ENCODE peak calls at places on chromosomes 13 and 19, in five cellular contexts. One of them, this sample, is unnamed.

GRCh38 chr19:38543807-38544568 is 73.8 kb downstream of the MAP4K1 start:
- DNase-seq in T1000: peak; percentile 60
- DNase-seq in activated CD8-positive, alpha-beta T cell treated with anti-CD3 and anti-CD28 coated beads, Interleukin-2, amount 10 ng/mL, durations not matched to agents 7 days and 5 days: peak; percentile 55
- DNase-seq in T-helper 9 cell: no peak
- DNase-seq in mucosa of descending colon: peak; percentile 41
- DNase-seq in this sample: peak; percentile 50

GRCh38 chr13:33235078-33235477 is 50.5 kb downstream of the STARD13 start:
- DNase-seq in activated CD8-positive, alpha-beta T cell treated with anti-CD3 and anti-CD28 coated beads, Interleukin-2, amount 10 ng/mL, durations not matched to agents 7 days and 5 days: no peak
- DNase-seq in T-helper 9 cell: no peak
- DNase-seq in mucosa of descending colon: no peak
- DNase-seq in T1000: no peak
- DNase-seq in this sample: peak; percentile 49

GRCh38 chr19:1884291-1884718 is 991 bp downstream of the ABHD17A start:
- DNase-seq in T1000: no peak
- DNase-seq in mucosa of descending colon: peak; percentile 52
- DNase-seq in activated CD8-positive, alpha-beta T cell treated with anti-CD3 and anti-CD28 coated beads, Interleukin-2, amount 10 ng/mL, durations not matched to agents 7 days and 5 days: peak; percentile 61
- DNase-seq in T-helper 9 cell: no peak
- DNase-seq in this sample: no peak

GRCh38 chr19:50844296-50844935 is 10.3 kb upstream of the KLK3 start:
- DNase-seq in T1000: no peak
- DNase-seq in activated CD8-positive, alpha-beta T cell treated with anti-CD3 and anti-CD28 coated beads, Interleukin-2, amount 10 ng/mL, durations not matched to agents 7 days and 5 days: no peak
- DNase-seq in mucosa of descending colon: no peak
- DNase-seq in T-helper 9 cell: no peak
- DNase-seq in this sample: no peak

GRCh38 chr19:1062387-1063029 is 4.5 kb upstream of the ARHGAP45 start:
- DNase-seq in T-helper 9 cell: no peak
- DNase-seq in mucosa of descending colon: no peak
- DNase-seq in activated CD8-positive, alpha-beta T cell treated with anti-CD3 and anti-CD28 coated beads, Interleukin-2, amount 10 ng/mL, durations not matched to agents 7 days and 5 days: peak; percentile 56
- DNase-seq in T1000: no peak
- DNase-seq in this sample: no peak

GRCh38 chr13:40996433-40997095 is 22.6 kb downstream of the ELF1 start:
- DNase-seq in T-helper 9 cell: no peak
- DNase-seq in activated CD8-positive, alpha-beta T cell treated with anti-CD3 and anti-CD28 coated beads, Interleukin-2, amount 10 ng/mL, durations not matched to agents 7 days and 5 days: no peak
- DNase-seq in mucosa of descending colon: no peak
- DNase-seq in T1000: no peak
- DNase-seq in this sample: no peak

GRCh38 chr19:737591-738093 is 13.3 kb upstream of the MISP start:
- DNase-seq in mucosa of descending colon: peak; percentile 80
- DNase-seq in T-helper 9 cell: peak; percentile 56
- DNase-seq in activated CD8-positive, alpha-beta T cell treated with anti-CD3 and anti-CD28 coated beads, Interleukin-2, amount 10 ng/mL, durations not matched to agents 7 days and 5 days: peak; percentile 65
- DNase-seq in T1000: no peak
- DNase-seq in this sample: no peak

GRCh38 chr13:55572408-55572807 is 1568.3 kb upstream of the PRR20A start:
- DNase-seq in T1000: no peak
- DNase-seq in T-helper 9 cell: no peak
- DNase-seq in mucosa of descending colon: no peak
- DNase-seq in activated CD8-positive, alpha-beta T cell treated with anti-CD3 and anti-CD28 coated beads, Interleukin-2, amount 10 ng/mL, durations not matched to agents 7 days and 5 days: no peak
- DNase-seq in this sample: no peak

GRCh38 chr19:48341006-48341405 is 15.7 kb downstream of the EMP3 start:
- DNase-seq in T-helper 9 cell: no peak
- DNase-seq in T1000: no peak
- DNase-seq in activated CD8-positive, alpha-beta T cell treated with anti-CD3 and anti-CD28 coated beads, Interleukin-2, amount 10 ng/mL, durations not matched to agents 7 days and 5 days: no peak
- DNase-seq in mucosa of descending colon: no peak
- DNase-seq in this sample: no peak

GRCh38 chr13:110127986-110128511 is 178.9 kb downstream of the COL4A1 start:
- DNase-seq in T1000: no peak
- DNase-seq in activated CD8-positive, alpha-beta T cell treated with anti-CD3 and anti-CD28 coated beads, Interleukin-2, amount 10 ng/mL, durations not matched to agents 7 days and 5 days: no peak
- DNase-seq in mucosa of descending colon: no peak
- DNase-seq in T-helper 9 cell: no peak
- DNase-seq in this sample: no peak

GRCh38 chr19:57687363-57688010 is 5.7 kb downstream of the ZNF551 start:
- DNase-seq in T1000: no peak
- DNase-seq in mucosa of descending colon: no peak
- DNase-seq in T-helper 9 cell: no peak
- DNase-seq in activated CD8-positive, alpha-beta T cell treated with anti-CD3 and anti-CD28 coated beads, Interleukin-2, amount 10 ng/mL, durations not matched to agents 7 days and 5 days: no peak
- DNase-seq in this sample: no peak

GRCh38 chr13:62357887-62358645 is 942.4 kb upstream of the PCDH20 start:
- DNase-seq in mucosa of descending colon: no peak
- DNase-seq in activated CD8-positive, alpha-beta T cell treated with anti-CD3 and anti-CD28 coated beads, Interleukin-2, amount 10 ng/mL, durations not matched to agents 7 days and 5 days: no peak
- DNase-seq in T-helper 9 cell: no peak
- DNase-seq in T1000: no peak
- DNase-seq in this sample: no peak

GRCh38 chr19:11420429-11420893 is 1.3 kb upstream of the RGL3 start:
- DNase-seq in T1000: no peak
- DNase-seq in mucosa of descending colon: peak; percentile 43
- DNase-seq in activated CD8-positive, alpha-beta T cell treated with anti-CD3 and anti-CD28 coated beads, Interleukin-2, amount 10 ng/mL, durations not matched to agents 7 days and 5 days: no peak
- DNase-seq in T-helper 9 cell: no peak
- DNase-seq in this sample: no peak

GRCh38 chr19:12703056-12703455 is 6.6 kb upstream of the FBXW9 start:
- DNase-seq in mucosa of descending colon: no peak
- DNase-seq in activated CD8-positive, alpha-beta T cell treated with anti-CD3 and anti-CD28 coated beads, Interleukin-2, amount 10 ng/mL, durations not matched to agents 7 days and 5 days: peak; percentile 49
- DNase-seq in T1000: no peak
- DNase-seq in T-helper 9 cell: no peak
- DNase-seq in this sample: no peak

GRCh38 chr19:4504297-4504701 is 14.0 kb downstream of the PLIN4 start:
- DNase-seq in mucosa of descending colon: no peak
- DNase-seq in T-helper 9 cell: no peak
- DNase-seq in activated CD8-positive, alpha-beta T cell treated with anti-CD3 and anti-CD28 coated beads, Interleukin-2, amount 10 ng/mL, durations not matched to agents 7 days and 5 days: no peak
- DNase-seq in T1000: no peak
- DNase-seq in this sample: no peak

GRCh38 chr13:29948246-29948645 is 97.8 kb upstream of the UBL3 start:
- DNase-seq in mucosa of descending colon: no peak
- DNase-seq in T1000: no peak
- DNase-seq in activated CD8-positive, alpha-beta T cell treated with anti-CD3 and anti-CD28 coated beads, Interleukin-2, amount 10 ng/mL, durations not matched to agents 7 days and 5 days: no peak
- DNase-seq in T-helper 9 cell: no peak
- DNase-seq in this sample: no peak

GRCh38 chr13:75452564-75452963 is 29.4 kb downstream of the TBC1D4 start:
- DNase-seq in mucosa of descending colon: no peak
- DNase-seq in activated CD8-positive, alpha-beta T cell treated with anti-CD3 and anti-CD28 coated beads, Interleukin-2, amount 10 ng/mL, durations not matched to agents 7 days and 5 days: no peak
- DNase-seq in T-helper 9 cell: no peak
- DNase-seq in T1000: no peak
- DNase-seq in this sample: no peak

GRCh38 chr13:41075034-41075433 is 13.7 kb downstream of the WBP4 start:
- DNase-seq in mucosa of descending colon: no peak
- DNase-seq in T1000: no peak
- DNase-seq in T-helper 9 cell: peak; percentile 12
- DNase-seq in activated CD8-positive, alpha-beta T cell treated with anti-CD3 and anti-CD28 coated beads, Interleukin-2, amount 10 ng/mL, durations not matched to agents 7 days and 5 days: no peak
- DNase-seq in this sample: no peak

GRCh38 chr13:45385320-45385719 is 32.9 kb downstream of the SLC25A30 start:
- DNase-seq in activated CD8-positive, alpha-beta T cell treated with anti-CD3 and anti-CD28 coated beads, Interleukin-2, amount 10 ng/mL, durations not matched to agents 7 days and 5 days: no peak
- DNase-seq in mucosa of descending colon: no peak
- DNase-seq in T1000: no peak
- DNase-seq in T-helper 9 cell: no peak
- DNase-seq in this sample: peak; percentile 7

GRCh38 chr13:32846556-32846955 is 169.7 kb upstream of the KL start:
- DNase-seq in T-helper 9 cell: no peak
- DNase-seq in activated CD8-positive, alpha-beta T cell treated with anti-CD3 and anti-CD28 coated beads, Interleukin-2, amount 10 ng/mL, durations not matched to agents 7 days and 5 days: no peak
- DNase-seq in T1000: no peak
- DNase-seq in mucosa of descending colon: no peak
- DNase-seq in this sample: no peak

GRCh38 chr19:42495663-42496062 is 32.6 kb downstream of the CEACAM1 start:
- DNase-seq in mucosa of descending colon: no peak
- DNase-seq in activated CD8-positive, alpha-beta T cell treated with anti-CD3 and anti-CD28 coated beads, Interleukin-2, amount 10 ng/mL, durations not matched to agents 7 days and 5 days: no peak
- DNase-seq in T1000: no peak
- DNase-seq in T-helper 9 cell: no peak
- DNase-seq in this sample: no peak

GRCh38 chr13:20702530-20702929 is 969 bp upstream of the IL17D start:
- DNase-seq in mucosa of descending colon: no peak
- DNase-seq in T1000: no peak
- DNase-seq in activated CD8-positive, alpha-beta T cell treated with anti-CD3 and anti-CD28 coated beads, Interleukin-2, amount 10 ng/mL, durations not matched to agents 7 days and 5 days: no peak
- DNase-seq in T-helper 9 cell: no peak
- DNase-seq in this sample: no peak

GRCh38 chr19:35216833-35217707 is 11.5 kb downstream of the FAM187B start:
- DNase-seq in mucosa of descending colon: no peak
- DNase-seq in T1000: no peak
- DNase-seq in T-helper 9 cell: no peak
- DNase-seq in activated CD8-positive, alpha-beta T cell treated with anti-CD3 and anti-CD28 coated beads, Interleukin-2, amount 10 ng/mL, durations not matched to agents 7 days and 5 days: peak; percentile 72
- DNase-seq in this sample: no peak

GRCh38 chr13:71645467-71645866 is 221.5 kb downstream of the DACH1 start:
- DNase-seq in activated CD8-positive, alpha-beta T cell treated with anti-CD3 and anti-CD28 coated beads, Interleukin-2, amount 10 ng/mL, durations not matched to agents 7 days and 5 days: no peak
- DNase-seq in mucosa of descending colon: no peak
- DNase-seq in T-helper 9 cell: no peak
- DNase-seq in T1000: no peak
- DNase-seq in this sample: no peak

GRCh38 chr13:110338441-110339101 is 31.5 kb downstream of the COL4A2 start:
- DNase-seq in T1000: no peak
- DNase-seq in activated CD8-positive, alpha-beta T cell treated with anti-CD3 and anti-CD28 coated beads, Interleukin-2, amount 10 ng/mL, durations not matched to agents 7 days and 5 days: no peak
- DNase-seq in mucosa of descending colon: no peak
- DNase-seq in T-helper 9 cell: no peak
- DNase-seq in this sample: no peak

GRCh38 chr19:46478356-46478986 is 7.1 kb upstream of the PNMA8A start:
- DNase-seq in T-helper 9 cell: no peak
- DNase-seq in mucosa of descending colon: no peak
- DNase-seq in activated CD8-positive, alpha-beta T cell treated with anti-CD3 and anti-CD28 coated beads, Interleukin-2, amount 10 ng/mL, durations not matched to agents 7 days and 5 days: no peak
- DNase-seq in T1000: no peak
- DNase-seq in this sample: no peak

This sample was measured in left lobe of liver.